ENCODE peak calls at places on chromosomes 3 and 15, in six cellular contexts. G is stimulated activated CD4-positive, alpha-beta T cell treated with anti-CD3 and anti-CD28 coated beads, TNF-alpha, amount 100 ng/mL, for 24 hours; E is iPS-NIHi11; W is GM12865; U is GDM1; V is type B pancreatic cell. O is an unnamed sample.

GRCh38 chr15:40984963-40985362 is 31.7 kb downstream of the CHAC1 start:
- DNase-seq in U (no peak), W (no peak), V (no peak), E (no peak), G (no peak), O (peak)

GRCh38 chr3:47441796-47442551 is 33.8 kb downstream of the SCAP start:
- DNase-seq in G (no peak), E (no peak), W (no peak), V (no peak), U (no peak), O (no peak)

GRCh38 chr15:57251308-57251707 is 125.0 kb upstream of the CGNL1 start:
- DNase-seq in V (no peak), W (no peak), G (no peak), U (no peak), E (no peak), O (peak)

GRCh38 chr15:85730001-85730820 is 64.5 kb downstream of the KLHL25 start:
- DNase-seq in V (no peak), W (peak), U (no peak), G (no peak), E (peak), O (no peak)

GRCh38 chr3:73605388-73605787 is 19.4 kb downstream of the PDZRN3 start:
- DNase-seq in G (no peak), V (no peak), E (no peak), W (no peak), U (no peak), O (peak)

GRCh38 chr3:10526366-10526765 is 21.0 kb upstream of the ATP2B2 start:
- DNase-seq in W (no peak), G (no peak), V (peak), U (no peak), E (no peak), O (no peak)

GRCh38 chr3:11539218-11539617 is 104.5 kb downstream of the VGLL4 start:
- DNase-seq in V (no peak), U (no peak), E (no peak), G (no peak), W (no peak), O (no peak)

GRCh38 chr15:74906193-74906449 is 530 bp downstream of the FAM219B start:
- DNase-seq in G (peak), U (no peak), V (no peak), E (no peak), W (peak), O (no peak)

GRCh38 chr3:35648347-35648746 is 9.0 kb downstream of the ARPP21 start:
- DNase-seq in E (no peak), W (no peak), G (no peak), U (no peak), V (no peak), O (no peak)

GRCh38 chr15:27865323-27865922 is 233.7 kb downstream of the OCA2 start:
- DNase-seq in W (no peak), E (no peak), U (no peak), G (no peak), V (no peak), O (no peak)

GRCh38 chr3:114060906-114061655 is 4.5 kb downstream of the QTRT2 start:
- DNase-seq in V (no peak), W (no peak), E (no peak), U (no peak), G (no peak), O (no peak)

GRCh38 chr3:60056394-60056793 is 1006.6 kb upstream of the CFAP20DC start:
- DNase-seq in G (no peak), V (no peak), W (no peak), U (no peak), E (no peak), O (no peak)

GRCh38 chr3:64158334-64158733 is 66.9 kb downstream of the PRICKLE2 start:
- DNase-seq in V (no peak), E (no peak), W (no peak), U (no peak), G (no peak), O (no peak)

GRCh38 chr15:66931768-66932633 is 133.4 kb upstream of the SMAD3 start:
- DNase-seq in G (no peak), W (no peak), V (no peak), E (peak), U (no peak), O (no peak)

GRCh38 chr15:82847703-82848102 is 38.3 kb downstream of the WHAMM start:
- DNase-seq in W (no peak), G (no peak), E (no peak), V (no peak), U (no peak), O (no peak)

GRCh38 chr3:83849331-83849730 is 1109.5 kb upstream of the CADM2 start:
- DNase-seq in G (no peak), W (no peak), V (no peak), E (no peak), U (no peak), O (no peak)

GRCh38 chr15:39756806-39757522 is 25.7 kb downstream of the FSIP1 start:
- DNase-seq in U (no peak), V (no peak), G (no peak), W (peak), E (peak), O (peak)

GRCh38 chr3:111338059-111338698 is 203.8 kb upstream of the CD96 start:
- DNase-seq in G (peak), W (peak), U (peak), V (no peak), E (peak), O (peak)

GRCh38 chr3:122092460-122093165 is 37.5 kb downstream of the CD86 start:
- DNase-seq in V (no peak), G (peak), W (peak), U (no peak), E (peak), O (no peak)

GRCh38 chr15:96860746-96861145 is 530.2 kb downstream of the NR2F2 start:
- DNase-seq in V (no peak), E (no peak), U (no peak), G (no peak), W (no peak), O (no peak)

GRCh38 chr3:12934431-12934830 is 93.1 kb upstream of the RPL32 start:
- DNase-seq in G (no peak), E (no peak), W (no peak), V (no peak), U (no peak), O (no peak)

GRCh38 chr15:39896837-39897236 is 23.2 kb downstream of the GPR176 start:
- DNase-seq in U (no peak), G (no peak), W (no peak), V (no peak), E (no peak), O (no peak)

GRCh38 chr3:7518471-7518870 is 657.6 kb downstream of the GRM7 start:
- DNase-seq in W (no peak), G (no peak), E (no peak), U (no peak), V (no peak), O (no peak)

GRCh38 chr3:169666501-169667379 is 3.2 kb upstream of the MECOM start:
- DNase-seq in E (peak), U (no peak), V (no peak), W (no peak), G (no peak), O (no peak)

GRCh38 chr3:58562498-58562897 is 14.7 kb downstream of the FAM107A start:
- DNase-seq in U (no peak), E (no peak), W (no peak), G (no peak), V (peak), O (no peak)

GRCh38 chr3:31077021-31077601 is 182.7 kb upstream of the GADL1 start:
- DNase-seq in V (no peak), U (no peak), E (no peak), W (peak), G (peak), O (peak)

O was measured in skeletal muscle cell.